ENCODE peak calls at places on chromosome 19, in ten cellular contexts. S, D, N, W, A, T, O, X, Y and U are unnamed samples.

GRCh38 chr19:58033741-58034475 is at the start of gene ZSCAN1:
- DNase-seq in S (peak), D (peak), N (no peak), W (peak), A (peak), T (peak), O (no peak), X (peak), Y (peak), U (peak)

GRCh38 chr19:58538257-58539168 is 5.4 kb upstream of the TRIM28 start:
- DNase-seq in S (no peak), D (no peak), N (no peak), W (no peak), A (no peak), T (no peak), O (no peak), X (peak), Y (peak), U (no peak)

GRCh38 chr19:48818234-48818823 is 7.5 kb upstream of the BCAT2 start:
- DNase-seq in S (no peak), D (no peak), N (no peak), W (peak), A (no peak), T (no peak), O (no peak), X (no peak), Y (no peak), U (no peak)

GRCh38 chr19:47885067-47885463 is 1.1 kb downstream of the SULT2A1 start:
- DNase-seq in S (no peak), D (no peak), N (no peak), W (no peak), A (no peak), T (no peak), O (no peak), X (no peak), Y (no peak), U (no peak)

GRCh38 chr19:47353307-47353712 is 4.2 kb downstream of the DHX34 start:
- DNase-seq in S (no peak), D (no peak), N (no peak), W (no peak), A (no peak), T (no peak), O (no peak), X (no peak), Y (no peak), U (no peak)

GRCh38 chr19:3852614-3853254 is 16.1 kb downstream of the ZFR2 start:
- DNase-seq in S (peak), D (no peak), N (peak), W (no peak), A (no peak), T (peak), O (peak), X (no peak), Y (peak), U (no peak)

GRCh38 chr19:55490478-55491436 is 2.5 kb downstream of the SSC5D start:
- DNase-seq in S (no peak), D (no peak), N (no peak), W (peak), A (no peak), T (no peak), O (no peak), X (no peak), Y (no peak), U (no peak)

GRCh38 chr19:28051047-28051446 is 1161.9 kb downstream of the UQCRFS1 start:
- DNase-seq in S (no peak), D (no peak), N (no peak), W (no peak), A (no peak), T (no peak), O (no peak), X (no peak), Y (no peak), U (no peak)

GRCh38 chr19:51743405-51743804 is 8.3 kb downstream of the FPR1 start:
- DNase-seq in S (no peak), D (no peak), N (no peak), W (no peak), A (no peak), T (peak), O (no peak), X (no peak), Y (no peak), U (no peak)

GRCh38 chr19:14817052-14817451 is 17.9 kb downstream of the OR7A5 start:
- DNase-seq in S (no peak), D (no peak), N (no peak), W (no peak), A (no peak), T (no peak), O (no peak), X (no peak), Y (no peak), U (no peak)

GRCh38 chr19:10991076-10991475 is 30.2 kb downstream of the SMARCA4 start:
- DNase-seq in S (no peak), D (no peak), N (no peak), W (no peak), A (no peak), T (no peak), O (no peak), X (no peak), Y (no peak), U (no peak)

GRCh38 chr19:47037766-47038165 is 10.7 kb downstream of the TMEM160 start:
- DNase-seq in S (no peak), D (no peak), N (no peak), W (no peak), A (no peak), T (no peak), O (no peak), X (no peak), Y (no peak), U (no peak)

GRCh38 chr19:57800696-57801095 is 14.0 kb downstream of the ZNF552 start:
- DNase-seq in S (no peak), D (no peak), N (no peak), W (no peak), A (no peak), T (no peak), O (no peak), X (no peak), Y (no peak), U (no peak)

GRCh38 chr19:15538774-15539173 is 30.4 kb downstream of the CYP4F22 start:
- DNase-seq in S (no peak), D (no peak), N (no peak), W (no peak), A (no peak), T (no peak), O (peak), X (no peak), Y (peak), U (no peak)

GRCh38 chr19:52039169-52039568 is 9.5 kb downstream of the ZNF432 start:
- DNase-seq in S (no peak), D (no peak), N (no peak), W (no peak), A (no peak), T (no peak), O (no peak), X (no peak), Y (no peak), U (no peak)

GRCh38 chr19:48501446-48501960 is 10.1 kb downstream of the LMTK3 start:
- DNase-seq in S (no peak), D (no peak), N (peak), W (peak), A (no peak), T (no peak), O (peak), X (no peak), Y (no peak), U (no peak)

GRCh38 chr19:48254529-48254970 is 1.2 kb downstream of the CARD8 start:
- DNase-seq in S (no peak), D (no peak), N (no peak), W (no peak), A (no peak), T (no peak), O (no peak), X (no peak), Y (no peak), U (no peak)

GRCh38 chr19:1495799-1496713 is 5.1 kb downstream of the REEP6 start:
- DNase-seq in S (no peak), D (no peak), N (no peak), W (no peak), A (peak), T (no peak), O (no peak), X (no peak), Y (no peak), U (no peak)

GRCh38 chr19:40380199-40381037 is 9.6 kb downstream of the HIPK4 start:
- DNase-seq in S (no peak), D (no peak), N (no peak), W (no peak), A (no peak), T (no peak), O (no peak), X (no peak), Y (no peak), U (no peak)

GRCh38 chr19:3665681-3666544 is 34.4 kb downstream of the PIP5K1C start:
- DNase-seq in S (no peak), D (peak), N (peak), W (peak), A (peak), T (no peak), O (peak), X (no peak), Y (no peak), U (peak)

GRCh38 chr19:55690109-55690768 is 15.2 kb downstream of the EPN1 start:
- DNase-seq in S (no peak), D (no peak), N (no peak), W (no peak), A (no peak), T (no peak), O (no peak), X (no peak), Y (no peak), U (no peak)

DNA sequence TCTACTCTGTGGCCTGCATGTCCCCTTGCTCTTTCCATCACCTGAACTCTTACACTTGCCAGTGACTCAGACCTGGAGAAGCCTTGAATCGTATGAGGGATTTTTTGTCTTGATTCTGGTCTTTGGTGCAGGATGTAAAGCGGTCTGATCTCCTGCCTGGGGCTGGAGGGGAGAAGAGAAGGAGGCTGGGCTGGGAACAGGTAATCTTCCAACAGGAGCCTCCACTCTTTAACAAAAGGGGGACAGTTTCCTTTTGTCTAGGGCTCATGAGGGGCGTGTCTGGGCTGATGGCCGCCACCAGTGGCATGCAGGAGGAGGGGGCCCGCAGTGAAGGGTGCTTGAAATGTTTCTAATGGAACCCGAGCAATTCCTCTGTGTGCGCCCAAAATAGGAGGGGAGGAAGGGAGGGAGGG is 24.7 kb downstream of the NFIX start:
- DNase-seq in S (no peak), D (no peak), N (no peak), W (no peak), A (no peak), T (no peak), O (peak), X (no peak), Y (no peak), U (no peak)
- TF ChIP-seq CTCF in S (no peak), D (no peak), N (no peak), W (no peak), A (no peak), T (no peak), O (no peak), X (no peak), Y (no peak), U (no peak)

GRCh38 chr19:42233106-42233505 is 9.3 kb downstream of the GSK3A start:
- DNase-seq in S (no peak), D (no peak), N (no peak), W (no peak), A (no peak), T (no peak), O (no peak), X (no peak), Y (no peak), U (no peak)

GRCh38 chr19:42234364-42234763 is 8.0 kb downstream of the GSK3A start:
- DNase-seq in S (no peak), D (no peak), N (no peak), W (no peak), A (no peak), T (no peak), O (no peak), X (no peak), Y (no peak), U (no peak)

GRCh38 chr19:42232435-42232834 is 10.0 kb downstream of the GSK3A start:
- DNase-seq in S (no peak), D (no peak), N (no peak), W (no peak), A (no peak), T (no peak), O (no peak), X (no peak), Y (no peak), U (no peak)

GRCh38 chr19:42233638-42234292 is 8.6 kb downstream of the GSK3A start:
- DNase-seq in S (no peak), D (no peak), N (no peak), W (no peak), A (no peak), T (no peak), O (no peak), X (no peak), Y (no peak), U (no peak)

GRCh38 chr19:42235181-42235580 is 7.2 kb downstream of the GSK3A start:
- DNase-seq in S (no peak), D (no peak), N (no peak), W (no peak), A (no peak), T (no peak), O (no peak), X (no peak), Y (no peak), U (no peak)
- TF ChIP-seq CTCF in S (no peak), D (no peak), N (no peak), W (no peak), A (no peak), T (no peak), O (no peak), X (no peak), Y (no peak), U (no peak)

GRCh38 chr19:2611483-2612464 is 90.7 kb downstream of the GNG7 start:
- DNase-seq in S (no peak), D (no peak), N (no peak), W (no peak), A (no peak), T (no peak), O (no peak), X (no peak), Y (no peak), U (no peak)
- TF ChIP-seq CTCF in S (no peak), D (no peak), N (peak), W (no peak), A (peak), T (peak), O (no peak), X (no peak), Y (no peak), U (no peak)

DNA sequence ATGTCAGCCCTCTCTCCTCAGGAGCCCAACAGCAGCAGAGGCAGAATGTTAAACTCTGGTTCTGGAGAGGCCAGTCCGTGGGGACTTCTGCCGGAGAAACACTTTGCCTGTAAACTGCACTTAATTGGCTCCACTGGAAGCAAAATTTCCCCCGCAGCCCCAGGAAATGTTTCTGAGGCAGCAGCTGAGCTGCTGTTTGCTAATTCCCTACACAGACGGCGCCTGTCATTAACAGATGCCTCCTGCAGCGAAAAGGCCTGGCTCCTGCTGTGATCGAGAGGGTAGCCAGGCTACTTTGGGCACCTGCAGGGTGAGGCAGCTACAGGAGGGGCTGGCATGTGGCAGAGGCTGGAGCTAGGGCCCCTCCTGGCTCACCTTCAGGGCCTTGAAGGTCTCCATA is 5.2 kb upstream of the TM6SF2 start:
- DNase-seq in S (no peak), D (no peak), N (no peak), W (no peak), A (no peak), T (no peak), O (no peak), X (no peak), Y (no peak), U (peak)
- TF ChIP-seq CTCF in S (no peak), D (no peak), N (no peak), W (no peak), A (no peak), T (no peak), O (no peak), X (no peak), Y (no peak), U (no peak)

GRCh38 chr19:5805465-5806132 is 732 bp downstream of the NRTN start:
- DNase-seq in S (no peak), D (peak), N (peak), W (peak), A (no peak), T (peak), O (peak), X (no peak), Y (peak), U (peak)

GRCh38 chr19:5806905-5807304 is 2.0 kb downstream of the NRTN start:
- DNase-seq in S (no peak), D (no peak), N (no peak), W (no peak), A (no peak), T (no peak), O (no peak), X (no peak), Y (no peak), U (no peak)

GRCh38 chr19:5804516-5805464 is at the start of gene NRTN:
- DNase-seq in S (no peak), D (peak), N (peak), W (no peak), A (no peak), T (no peak), O (peak), X (no peak), Y (no peak), U (peak)

GRCh38 chr19:5808120-5808816 is 3.4 kb downstream of the NRTN start:
- DNase-seq in S (no peak), D (no peak), N (no peak), W (no peak), A (no peak), T (no peak), O (no peak), X (no peak), Y (no peak), U (no peak)

GRCh38 chr19:5806133-5806489 is 1.2 kb downstream of the NRTN start:
- DNase-seq in S (no peak), D (no peak), N (no peak), W (no peak), A (no peak), T (no peak), O (no peak), X (no peak), Y (no peak), U (no peak)
- TF ChIP-seq CTCF in S (no peak), D (no peak), N (peak), W (no peak), A (no peak), T (no peak), O (no peak), X (no peak), Y (no peak), U (no peak)

GRCh38 chr19:18218159-18218558 is 8.1 kb downstream of the PDE4C start:
- DNase-seq in S (no peak), D (no peak), N (no peak), W (no peak), A (no peak), T (no peak), O (no peak), X (no peak), Y (no peak), U (no peak)

GRCh38 chr19:18219911-18220631 is 6.2 kb downstream of the PDE4C start:
- DNase-seq in S (no peak), D (no peak), N (no peak), W (no peak), A (no peak), T (no peak), O (no peak), X (no peak), Y (no peak), U (no peak)

GRCh38 chr19:18216789-18217188 is 9.4 kb downstream of the PDE4C start:
- DNase-seq in S (no peak), D (no peak), N (no peak), W (no peak), A (no peak), T (no peak), O (no peak), X (no peak), Y (no peak), U (no peak)

GRCh38 chr19:18220632-18221275 is 5.5 kb downstream of the PDE4C start:
- DNase-seq in S (no peak), D (no peak), N (no peak), W (no peak), A (no peak), T (no peak), O (no peak), X (no peak), Y (no peak), U (no peak)

DNA sequence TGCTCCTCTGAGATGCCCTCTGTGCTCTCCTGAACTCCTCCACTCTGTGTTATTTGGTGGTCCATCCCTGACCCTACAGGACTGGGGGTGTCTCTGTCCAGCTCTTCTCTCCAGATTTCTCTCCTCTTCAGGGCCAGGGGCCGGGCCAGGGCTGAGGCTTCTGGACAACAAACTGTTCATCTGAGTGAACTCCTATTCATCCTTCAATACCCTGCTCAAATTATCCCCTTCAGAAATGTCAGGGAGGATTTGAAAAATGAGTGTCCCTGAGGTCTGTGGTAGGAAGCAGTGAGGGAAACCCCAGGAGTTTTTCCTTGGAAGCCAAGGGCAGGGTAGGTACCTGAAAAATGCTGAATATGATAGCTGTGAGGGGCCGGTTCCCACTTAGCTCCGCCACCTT is 7.6 kb downstream of the PDE4C start:
- DNase-seq in S (no peak), D (no peak), N (no peak), W (no peak), A (no peak), T (no peak), O (no peak), X (no peak), Y (no peak), U (no peak)
- TF ChIP-seq CTCF in S (no peak), D (no peak), N (no peak), W (no peak), A (no peak), T (no peak), O (no peak), X (no peak), Y (no peak), U (no peak)